ENCODE peak calls at places on chromosome 2, in four cellular contexts. T is pulmonary artery endothelial cell, E is HT1080, D is mesendoderm. G is an unnamed sample.
A peak's percentile ranks its signal among the peaks of the same experiment; 100 is the strongest.

GRCh38 chr2:230319211-230319862 is 7.7 kb upstream of the SP140L start:
- DNase-seq in E (peak; percentile 16), D (no peak), T (no peak), G (no peak)

GRCh38 chr2:62116983-62117382 is 78.9 kb upstream of the B3GNT2 start:
- DNase-seq in T (no peak), D (no peak), E (no peak), G (no peak)

GRCh38 chr2:72378737-72379346 is 231.2 kb upstream of the CYP26B1 start:
- DNase-seq in T (no peak), E (peak; percentile 9), D (peak; percentile 5), G (no peak)

GRCh38 chr2:73356097-73356496 is 29.5 kb upstream of the ALMS1 start:
- DNase-seq in T (no peak), E (no peak), D (no peak), G (no peak)

GRCh38 chr2:237591021-237591370 is 462 bp upstream of the RAB17 start:
- DNase-seq in E (no peak), T (no peak), D (peak; percentile 86), G (peak; percentile 44)

GRCh38 chr2:200051621-200051945 is 96.2 kb downstream of the MAIP1 start:
- DNase-seq in T (no peak), D (no peak), E (no peak), G (no peak)

GRCh38 chr2:191656389-191656788 is 21.5 kb upstream of the NABP1 start:
- DNase-seq in D (no peak), E (no peak), T (no peak), G (no peak)

GRCh38 chr2:146762786-146763185 is 1082.0 kb upstream of the ACVR2A start:
- DNase-seq in E (no peak), T (no peak), D (no peak), G (no peak)

GRCh38 chr2:233075966-233076339 is 15.8 kb downstream of the INPP5D start:
- DNase-seq in E (no peak), D (peak; percentile 62), T (no peak), G (peak; percentile 24)

GRCh38 chr2:203579730-203580129 is 44.6 kb upstream of the RAPH1 start:
- DNase-seq in E (no peak), T (no peak), D (peak; percentile 50), G (peak; percentile 41)

GRCh38 chr2:69087912-69088240 is 74.9 kb downstream of the ANTXR1 start:
- DNase-seq in E (no peak), T (no peak), D (no peak), G (no peak)

GRCh38 chr2:133130548-133131246 is 437.6 kb downstream of the NCKAP5 start:
- DNase-seq in E (peak; percentile 35), D (no peak), T (no peak), G (no peak)

GRCh38 chr2:157989227-157989626 is 112.4 kb upstream of the UPP2 start:
- DNase-seq in T (no peak), E (no peak), D (no peak), G (peak; percentile 61)

GRCh38 chr2:129253461-129253812 is 726.0 kb upstream of the RAB6C start:
- DNase-seq in T (no peak), E (no peak), D (peak; percentile 53), G (peak; percentile 56)

GRCh38 chr2:18987592-18988073 is 370.8 kb downstream of the OSR1 start:
- DNase-seq in D (no peak), E (peak; percentile 85), T (no peak), G (peak; percentile 52)

GRCh38 chr2:188494906-188495305 is 203.2 kb downstream of the GULP1 start:
- DNase-seq in T (no peak), E (no peak), D (no peak), G (no peak)

G was measured in left kidney.